ENCODE peak calls at places on chromosomes 7 and 10, in four cellular contexts. P, O, Q and X are unnamed samples.

GRCh38 chr10:62636825-62637248 is 167.7 kb upstream of the ADO start:
- DNase-seq in P (no peak), Q (no peak), O (no peak), X (peak; percentile 55)

GRCh38 chr7:38232475-38233366 is 40.7 kb downstream of the TARP start:
- DNase-seq in Q (no peak), O (peak; percentile 80), P (no peak), X (no peak)

GRCh38 chr7:47449810-47450586 is 131.9 kb downstream of the TNS3 start:
- DNase-seq in P (no peak), Q (no peak), O (no peak), X (peak; percentile 33)

GRCh38 chr10:102434251-102434913 is 2.0 kb upstream of the CUEDC2 start:
- DNase-seq in O (no peak), P (no peak), Q (peak; percentile 60), X (no peak)

GRCh38 chr10:132113766-132114365 is 48.1 kb downstream of the JAKMIP3 start:
- DNase-seq in P (no peak), O (peak; percentile 58), Q (no peak), X (no peak)

GRCh38 chr7:98323597-98324322 is 42.3 kb downstream of the BRI3 start:
- DNase-seq in P (no peak), O (no peak), Q (no peak), X (no peak)

GRCh38 chr7:97971120-97971989 is 18.6 kb downstream of the OCM2 start:
- DNase-seq in O (no peak), Q (peak; percentile 12), P (peak; percentile 13), X (peak; percentile 39)

GRCh38 chr7:157845203-157845810 is 508.5 kb downstream of the DNAJB6 start:
- DNase-seq in Q (no peak), O (no peak), P (no peak), X (no peak)

GRCh38 chr10:97731346-97732051 is 5.4 kb upstream of the ZFYVE27 start:
- DNase-seq in Q (peak; percentile 72), P (peak; percentile 41), O (no peak), X (peak; percentile 81)

GRCh38 chr10:90418869-90419652 is 438.8 kb downstream of the HTR7 start:
- DNase-seq in O (no peak), P (no peak), Q (peak; percentile 97), X (no peak)

GRCh38 chr7:108014200-108014599 is 11.2 kb upstream of the LAMB1 start:
- DNase-seq in P (no peak), O (no peak), Q (no peak), X (no peak)

GRCh38 chr7:99387912-99388311 is 13.4 kb downstream of the ARPC1B start:
- DNase-seq in P (no peak), O (no peak), Q (no peak), X (no peak)

GRCh38 chr10:111116211-111116610 is 39.4 kb downstream of the ADRA2A start:
- DNase-seq in Q (no peak), O (peak; percentile 62), P (no peak), X (no peak)

GRCh38 chr7:33916357-33917081 is 11.2 kb downstream of the BMPER start:
- DNase-seq in O (no peak), P (no peak), Q (peak; percentile 19), X (no peak)

GRCh38 chr7:158274404-158274811 is 313.2 kb downstream of the PTPRN2 start:
- DNase-seq in Q (no peak), O (peak; percentile 67), P (no peak), X (no peak)

GRCh38 chr10:101774589-101775272 is 1.2 kb downstream of the FGF8 start:
- DNase-seq in Q (no peak), O (peak; percentile 60), P (no peak), X (no peak)

GRCh38 chr10:86461963-86462804 is 59.4 kb downstream of the WAPL start:
- DNase-seq in Q (no peak), O (no peak), P (no peak), X (no peak)

GRCh38 chr7:116674508-116675173 is 2.6 kb downstream of the MET start:
- DNase-seq in O (no peak), Q (peak; percentile 97), P (peak; percentile 53), X (peak; percentile 76)

GRCh38 chr10:11025978-11026377 is 8.3 kb downstream of the CELF2 start:
- DNase-seq in O (no peak), P (no peak), Q (no peak), X (no peak)

GRCh38 chr7:132118641-132119040 is 457.6 kb downstream of the PLXNA4 start:
- DNase-seq in Q (no peak), O (peak; percentile 27), P (no peak), X (no peak)

GRCh38 chr7:16189026-16189715 is 232.2 kb downstream of the CRPPA start:
- DNase-seq in O (no peak), Q (peak; percentile 25), P (no peak), X (no peak)

GRCh38 chr10:71357792-71358265 is 38.8 kb downstream of the SLC29A3 start:
- DNase-seq in Q (no peak), P (no peak), O (no peak), X (no peak)

GRCh38 chr10:101237908-101238731 is 8.9 kb upstream of the LBX1 start:
- DNase-seq in Q (no peak), O (no peak), P (no peak), X (no peak)